ENCODE peak calls at places on chromosomes 1 and 21, in six cellular contexts. W is sigmoid colon; E is adipocyte; D is IMR-90; Y is uterus; X is effector memory CD4-positive, alpha-beta T cell. S is an unnamed sample.

GRCh38 chr1:27521336-27522147 is 31.6 kb upstream of the WASF2 start:
- DNase-seq in D (no peak), Y (no peak), W (no peak), X (no peak), E (no peak), S (peak; percentile 31)

GRCh38 chr1:174165471-174166137 is 6.3 kb downstream of the RABGAP1L start:
- DNase-seq in E (peak; percentile 15), W (no peak), Y (no peak), X (no peak), D (no peak), S (no peak)

GRCh38 chr21:45415188-45415942 is 10.4 kb downstream of the COL18A1 start:
- DNase-seq in D (no peak), X (no peak), E (no peak), Y (no peak), W (peak; percentile 61), S (peak; percentile 8)

GRCh38 chr1:2386636-2387611 is 4.4 kb downstream of the MORN1 start:
- DNase-seq in D (no peak), W (peak; percentile 63), Y (no peak), X (no peak), E (no peak), S (no peak)

GRCh38 chr21:43741425-43742096 is 22.6 kb downstream of the PDXK start:
- DNase-seq in D (no peak), W (no peak), Y (no peak), X (no peak), E (no peak), S (no peak)

GRCh38 chr1:10625076-10625475 is 150.3 kb downstream of the PEX14 start:
- DNase-seq in D (no peak), X (no peak), W (peak; percentile 40), Y (peak; percentile 11), E (no peak), S (peak; percentile 7)

GRCh38 chr1:40102896-40103295 is 5.8 kb upstream of the PPT1 start:
- DNase-seq in D (no peak), W (no peak), Y (no peak), E (no peak), X (no peak), S (no peak)

GRCh38 chr21:16455978-16456377 is 726.2 kb downstream of the USP25 start:
- DNase-seq in E (no peak), X (no peak), D (no peak), Y (no peak), W (no peak), S (no peak)

GRCh38 chr1:172322219-172323061 is 98.0 kb upstream of the C1orf105 start:
- DNase-seq in D (peak; percentile 88), E (peak; percentile 93), X (no peak), W (peak; percentile 73), Y (peak; percentile 67), S (no peak)

GRCh38 chr1:206491592-206491991 is 15.7 kb upstream of the RASSF5 start:
- DNase-seq in Y (no peak), X (no peak), E (no peak), W (no peak), D (no peak), S (no peak)

GRCh38 chr1:21526441-21526840 is 17.2 kb downstream of the ALPL start:
- DNase-seq in D (no peak), Y (no peak), E (no peak), X (no peak), W (no peak), S (no peak)

GRCh38 chr1:116855788-116856187 is 53.9 kb upstream of the PTGFRN start:
- DNase-seq in Y (no peak), D (peak; percentile 39), E (peak; percentile 92), X (no peak), W (no peak), S (no peak)

GRCh38 chr1:225875044-225875822 is 6.9 kb downstream of the TMEM63A start:
- DNase-seq in W (no peak), D (no peak), X (no peak), E (no peak), Y (no peak), S (no peak)

GRCh38 chr1:31718519-31718918 is 14.7 kb upstream of the COL16A1 start:
- DNase-seq in X (no peak), W (no peak), D (no peak), E (no peak), Y (no peak), S (no peak)

GRCh38 chr21:34129971-34130597 is 56.7 kb downstream of the MRPS6 start:
- DNase-seq in Y (no peak), X (no peak), W (no peak), E (peak; percentile 65), D (peak; percentile 48), S (no peak)

GRCh38 chr1:58437623-58438022 is 108.9 kb downstream of the OMA1 start:
- DNase-seq in W (no peak), E (no peak), X (no peak), Y (no peak), D (no peak), S (no peak)

GRCh38 chr21:17436626-17437111 is 76.2 kb upstream of the CXADR start:
- DNase-seq in Y (no peak), D (no peak), W (no peak), X (no peak), E (no peak), S (no peak)

GRCh38 chr1:41665962-41666917 is 181.8 kb upstream of the EDN2 start:
- DNase-seq in W (no peak), E (no peak), X (no peak), Y (no peak), D (no peak), S (no peak)

GRCh38 chr1:248471154-248471553 is 2.0 kb upstream of the OR2T3 start:
- DNase-seq in Y (no peak), D (no peak), E (no peak), W (no peak), X (no peak), S (no peak)
- H3K9me3 ChIP-seq in Y (no peaks in the 10 kb centered on the region), D (peaks cover 5% of the 10 kb centered on the region), E (no peaks in the 10 kb centered on the region), W (peaks cover 3% of the 10 kb centered on the region), X (no peaks in the 10 kb centered on the region), S (no peaks in the 10 kb centered on the region)

GRCh38 chr1:248239478-248239877 is 8.3 kb downstream of the OR2M4 start:
- DNase-seq in Y (no peak), E (no peak), D (no peak), X (no peak), W (no peak), S (no peak)
- H3K9me3 ChIP-seq in Y (no peaks in the 10 kb centered on the region), E (no peaks in the 10 kb centered on the region), D (peaks cover 11% of the 10 kb centered on the region), X (no peaks in the 10 kb centered on the region), W (no peaks in the 10 kb centered on the region), S (no peaks in the 10 kb centered on the region)

GRCh38 chr1:152516082-152516481 is 1.8 kb downstream of the CRCT1 start:
- DNase-seq in W (no peak), E (no peak), X (no peak), D (no peak), Y (no peak), S (no peak)
- H3K9me3 ChIP-seq in W (no peaks in the 10 kb centered on the region), E (no peaks in the 10 kb centered on the region), X (no peaks in the 10 kb centered on the region), D (no peaks in the 10 kb centered on the region), Y (no peaks in the 10 kb centered on the region), S (no peaks in the 10 kb centered on the region)

DNA sequence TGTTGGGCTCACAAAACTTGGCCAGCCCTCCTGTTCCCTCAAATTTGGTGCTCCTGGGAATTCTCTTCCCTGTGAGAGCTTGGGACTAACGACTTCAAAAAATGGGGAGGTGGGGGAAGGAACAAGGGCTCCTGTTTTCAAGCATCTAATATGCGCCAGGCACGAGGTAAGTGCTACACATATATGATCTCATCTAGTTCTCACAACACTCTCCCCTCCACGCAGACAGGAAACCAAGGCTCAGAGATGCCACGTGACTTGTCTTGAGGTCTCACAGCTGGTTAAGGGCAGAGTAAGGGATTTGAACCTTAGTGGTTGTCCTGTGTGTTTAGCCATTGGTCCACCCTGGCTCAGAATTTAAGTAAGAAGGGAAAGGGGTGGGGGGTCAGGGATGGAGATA is 125.9 kb downstream of the DMRTB1 start:
- DNase-seq in W (peak; percentile 55), Y (peak; percentile 3), D (peak; percentile 83), E (no peak), X (peak; percentile 11), S (no peak)
- H3K9me3 ChIP-seq in W (no peaks in the 10 kb centered on the region), Y (no peaks in the 10 kb centered on the region), D (no peaks in the 10 kb centered on the region), E (no peaks in the 10 kb centered on the region), X (no peaks in the 10 kb centered on the region), S (no peaks in the 10 kb centered on the region)

S was measured in T-helper 17 cell.